ENCODE peak calls at places on chromosome 20, in seven cellular contexts. W, N, E, R, J, B and L are unnamed samples.

GRCh38 chr20:58256307-58256706 is 27.9 kb upstream of the ANKRD60 start:
- DNase-seq in E (no peak), B (no peak), J (no peak), N (no peak), W (no peak), R (no peak), L (no peak)

GRCh38 chr20:4297141-4297826 is 281.9 kb upstream of the RNF24 start:
- DNase-seq in R (no peak), B (no peak), W (peak; percentile 48), N (no peak), J (no peak), E (peak; percentile 94), L (no peak)

GRCh38 chr20:11906626-11907480 is 10.8 kb upstream of the BTBD3 start:
- DNase-seq in N (peak; percentile 88), E (no peak), J (no peak), W (no peak), B (no peak), R (no peak), L (no peak)

GRCh38 chr20:4989570-4989969 is 11.7 kb downstream of the SLC23A2 start:
- DNase-seq in N (no peak), B (no peak), R (no peak), E (no peak), W (no peak), J (no peak), L (no peak)

GRCh38 chr20:47086316-47086715 is 191.7 kb downstream of the EYA2 start:
- DNase-seq in E (no peak), J (no peak), W (no peak), N (no peak), B (no peak), R (no peak), L (no peak)

GRCh38 chr20:9392892-9393857 is 121.2 kb upstream of the LAMP5 start:
- DNase-seq in E (peak; percentile 83), W (peak; percentile 63), J (peak; percentile 58), N (no peak), R (no peak), B (peak; percentile 54), L (peak; percentile 54)

GRCh38 chr20:47241345-47241781 is 115.1 kb downstream of the ZMYND8 start:
- DNase-seq in N (no peak), W (no peak), J (no peak), B (no peak), R (no peak), E (peak; percentile 61), L (no peak)

GRCh38 chr20:57264151-57264792 is 2.2 kb downstream of the BMP7 start:
- DNase-seq in R (no peak), B (no peak), N (no peak), J (no peak), W (no peak), E (no peak), L (no peak)

GRCh38 chr20:35578469-35578868 is 36.6 kb downstream of the ERGIC3 start:
- DNase-seq in N (no peak), B (no peak), W (no peak), J (no peak), R (no peak), E (peak; percentile 18), L (no peak)

GRCh38 chr20:19851863-19852262 is 93.8 kb downstream of the RIN2 start:
- DNase-seq in J (no peak), R (no peak), W (no peak), E (no peak), B (no peak), N (no peak), L (peak; percentile 15)

GRCh38 chr20:34310481-34311117 is 7.4 kb upstream of the AHCY start:
- DNase-seq in R (no peak), J (no peak), W (no peak), E (no peak), B (no peak), N (no peak), L (peak; percentile 35)

GRCh38 chr20:34312544-34313217 is 9.5 kb upstream of the AHCY start:
- DNase-seq in E (peak; percentile 93), R (peak; percentile 90), J (peak; percentile 87), N (peak; percentile 50), W (peak; percentile 86), B (peak; percentile 92), L (peak; percentile 95)

GRCh38 chr20:34311118-34312023 is 8.2 kb upstream of the AHCY start:
- DNase-seq in R (no peak), B (peak; percentile 46), J (peak; percentile 47), N (no peak), W (no peak), E (peak; percentile 58), L (peak; percentile 95)

GRCh38 chr20:34309691-34310090 is 6.5 kb upstream of the AHCY start:
- DNase-seq in W (no peak), N (no peak), J (no peak), E (no peak), R (no peak), B (no peak), L (no peak)

DNA sequence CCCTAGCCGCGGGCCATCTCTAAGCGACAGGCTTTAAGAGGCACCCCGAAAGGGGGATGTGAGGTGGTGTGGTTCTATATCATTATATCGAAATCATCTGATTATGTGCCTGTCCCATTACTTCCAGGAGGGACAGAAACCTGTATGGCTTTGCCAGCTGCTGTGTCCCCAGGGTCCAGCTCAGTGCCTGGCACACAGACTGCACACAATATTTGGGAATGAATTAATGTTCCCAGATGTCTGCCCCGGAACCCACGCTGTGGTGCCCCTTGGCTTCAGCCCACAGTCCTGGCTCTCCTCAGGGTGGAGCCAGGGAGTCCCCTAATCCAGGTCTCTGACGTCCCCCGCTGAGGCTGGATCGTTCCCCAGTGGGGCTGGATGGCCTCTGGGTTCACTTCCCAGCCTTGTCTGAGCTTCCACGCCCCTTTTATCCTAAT is 8.9 kb upstream of the AHCY start:
- DNase-seq in R (no peak), E (peak; percentile 50), W (no peak), J (no peak), B (no peak), N (no peak), L (peak; percentile 46)
- H3K4me1 ChIP-seq in R (peaks cover 9% of the 10 kb centered on the region), E (peaks cover 11% of the 10 kb centered on the region), W (peaks cover 7% of the 10 kb centered on the region), J (no peaks in the 10 kb centered on the region), B (peaks cover 50% of the 10 kb centered on the region), N (peaks cover 29% of the 10 kb centered on the region), L (peaks cover 7% of the 10 kb centered on the region)

GRCh38 chr20:845967-846893 is 12.7 kb downstream of the FAM110A start:
- DNase-seq in R (peak; percentile 51), W (no peak), E (no peak), B (no peak), J (no peak), N (no peak), L (no peak)

GRCh38 chr20:843908-844307 is 10.4 kb downstream of the FAM110A start:
- DNase-seq in J (no peak), W (no peak), E (no peak), B (no peak), R (no peak), N (no peak), L (peak; percentile 64)

GRCh38 chr20:844473-845225 is 11.1 kb downstream of the FAM110A start:
- DNase-seq in W (peak; percentile 92), E (peak; percentile 95), J (peak; percentile 67), R (peak; percentile 90), N (peak; percentile 76), B (peak; percentile 69), L (peak; percentile 96)

GRCh38 chr20:846894-847278 is 13.4 kb downstream of the FAM110A start:
- DNase-seq in J (no peak), W (peak; percentile 38), R (peak; percentile 80), N (no peak), E (no peak), B (no peak), L (peak; percentile 36)

GRCh38 chr20:845226-845868 is 11.8 kb downstream of the FAM110A start:
- DNase-seq in E (no peak), R (peak; percentile 56), W (no peak), J (no peak), N (no peak), B (no peak), L (no peak)
- H3K4me1 ChIP-seq in E (no peaks in the 10 kb centered on the region), R (peaks cover 53% of the 10 kb centered on the region), W (peaks cover 5% of the 10 kb centered on the region), J (peaks cover 12% of the 10 kb centered on the region), N (peaks cover 18% of the 10 kb centered on the region), B (peaks cover 22% of the 10 kb centered on the region), L (peaks cover 4% of the 10 kb centered on the region)

GRCh38 chr20:32468313-32468640 is 110.1 kb downstream of the ASXL1 start:
- DNase-seq in E (no peak), R (no peak), N (no peak), J (no peak), B (no peak), W (no peak), L (peak; percentile 65)

GRCh38 chr20:32470025-32470861 is 112.1 kb downstream of the ASXL1 start:
- DNase-seq in B (no peak), W (peak; percentile 74), J (no peak), N (no peak), E (peak; percentile 29), R (no peak), L (peak; percentile 52)

GRCh38 chr20:32466739-32467505 is 108.8 kb downstream of the ASXL1 start:
- DNase-seq in R (no peak), N (no peak), W (no peak), B (no peak), J (no peak), E (no peak), L (no peak)

GRCh38 chr20:32467506-32468312 is 109.6 kb downstream of the ASXL1 start:
- DNase-seq in E (no peak), R (no peak), J (no peak), W (no peak), N (no peak), B (no peak), L (peak; percentile 89)

DNA sequence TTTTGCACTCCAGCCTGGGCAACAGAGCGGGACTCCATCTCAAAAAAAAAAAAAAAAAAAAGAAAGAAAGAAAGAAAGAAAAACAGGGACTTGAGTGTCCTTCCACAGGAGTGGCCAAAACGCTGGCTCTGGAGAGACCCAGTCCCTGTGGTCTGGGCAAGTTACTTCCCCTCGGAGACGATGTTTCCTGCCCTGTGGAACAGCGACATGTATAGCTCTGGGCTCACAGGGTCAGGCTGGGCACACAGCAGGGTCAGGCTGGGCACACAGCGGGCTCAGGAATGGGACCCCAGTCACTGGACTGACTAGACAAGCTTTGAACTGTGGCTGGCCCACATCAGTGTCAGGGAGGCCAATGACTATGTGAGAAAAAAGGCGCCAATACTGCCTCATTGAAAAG is 110.7 kb downstream of the ASXL1 start:
- DNase-seq in B (no peak), W (no peak), R (no peak), J (no peak), N (no peak), E (no peak), L (no peak)
- H3K4me1 ChIP-seq in B (peaks cover 9% of the 10 kb centered on the region), W (peaks cover 33% of the 10 kb centered on the region), R (no peaks in the 10 kb centered on the region), J (peaks cover 13% of the 10 kb centered on the region), N (no peaks in the 10 kb centered on the region), E (no peaks in the 10 kb centered on the region), L (peaks cover 77% of the 10 kb centered on the region)

GRCh38 chr20:17963114-17963897 is 5.3 kb downstream of the SNX5 start:
- DNase-seq in N (no peak), J (no peak), W (no peak), R (no peak), B (no peak), E (no peak), L (no peak)

GRCh38 chr20:17959257-17959627 is 9.4 kb downstream of the SNX5 start:
- DNase-seq in W (no peak), B (no peak), N (no peak), J (no peak), R (no peak), E (no peak), L (no peak)

GRCh38 chr20:17960927-17961599 is 7.5 kb downstream of the SNX5 start:
- DNase-seq in B (no peak), J (no peak), E (peak; percentile 45), W (peak; percentile 47), R (no peak), N (no peak), L (peak; percentile 45)

GRCh38 chr20:17964073-17964472 is 4.5 kb downstream of the SNX5 start:
- DNase-seq in E (no peak), N (no peak), W (no peak), B (no peak), J (no peak), R (no peak), L (no peak)

GRCh38 chr20:17961600-17961965 is 7.0 kb downstream of the SNX5 start:
- DNase-seq in W (no peak), B (no peak), J (no peak), N (no peak), R (no peak), E (peak; percentile 71), L (no peak)
- H3K4me1 ChIP-seq in W (peaks cover 33% of the 10 kb centered on the region), B (peaks cover 43% of the 10 kb centered on the region), J (peaks cover 2% of the 10 kb centered on the region), N (peaks cover 14% of the 10 kb centered on the region), R (peaks cover 48% of the 10 kb centered on the region), E (peaks cover 86% of the 10 kb centered on the region), L (peaks cover 25% of the 10 kb centered on the region)